ENCODE peak calls at places on chromosomes 16 and 17, in nine cellular contexts. R, Z, E, Q, I, B, A, S and L are unnamed samples. For H3K79me2, the result is how much of the 10 kb centered on the place peaks cover.

GRCh38 chr17:81859906-81860755 is at the start of gene P4HB:
- DNase-seq in R (no peak), Z (no peak), E (peak), Q (peak), I (no peak), B (peak), A (no peak), S (no peak), L (no peak)

GRCh38 chr17:65523853-65524664 is 37.4 kb downstream of the AXIN2 start:
- DNase-seq in R (no peak), Z (no peak), E (no peak), Q (no peak), I (no peak), B (no peak), A (no peak), S (peak), L (no peak)

GRCh38 chr16:78437352-78437968 is 338.0 kb downstream of the WWOX start:
- DNase-seq in R (peak), Z (no peak), E (peak), Q (peak), I (peak), B (peak), A (no peak), S (peak), L (peak)

GRCh38 chr16:24800586-24800985 is 45.2 kb upstream of the SLC5A11 start:
- DNase-seq in R (peak), Z (peak), E (no peak), Q (no peak), I (no peak), B (no peak), A (no peak), S (peak), L (peak)

GRCh38 chr17:47620503-47621245 is 29.0 kb upstream of the KPNB1 start:
- DNase-seq in R (no peak), Z (no peak), E (no peak), Q (no peak), I (no peak), B (no peak), A (no peak), S (peak), L (peak)

GRCh38 chr16:14043278-14043677 is 27.8 kb upstream of the MRTFB start:
- DNase-seq in R (no peak), Z (no peak), E (no peak), Q (no peak), I (no peak), B (no peak), A (no peak), S (no peak), L (no peak)

GRCh38 chr17:38451840-38452529 is 23.7 kb downstream of the ARHGAP23 start:
- DNase-seq in R (peak), Z (peak), E (peak), Q (no peak), I (peak), B (no peak), A (peak), S (no peak), L (no peak)

GRCh38 chr16:20740901-20741491 is 622 bp downstream of the THUMPD1 start:
- DNase-seq in R (peak), Z (peak), E (peak), Q (peak), I (peak), B (peak), A (peak), S (peak), L (peak)

GRCh38 chr17:34566873-34567272 is 12.5 kb upstream of the TMEM132E start:
- DNase-seq in R (no peak), Z (no peak), E (no peak), Q (no peak), I (no peak), B (no peak), A (no peak), S (no peak), L (no peak)

GRCh38 chr17:50931003-50931878 is 65.1 kb upstream of the TOB1 start:
- DNase-seq in R (peak), Z (peak), E (peak), Q (peak), I (peak), B (peak), A (peak), S (peak), L (peak)

GRCh38 chr17:37344519-37344918 is 31.3 kb upstream of the C17orf78 start:
- DNase-seq in R (no peak), Z (no peak), E (no peak), Q (no peak), I (no peak), B (no peak), A (no peak), S (no peak), L (no peak)

GRCh38 chr16:2517954-2518605 is 2.1 kb upstream of the AMDHD2 start:
- DNase-seq in R (no peak), Z (no peak), E (peak), Q (no peak), I (no peak), B (no peak), A (no peak), S (no peak), L (no peak)

GRCh38 chr17:29149431-29150064 is 30.6 kb downstream of the MYO18A start:
- DNase-seq in R (no peak), Z (no peak), E (peak), Q (no peak), I (no peak), B (peak), A (peak), S (no peak), L (no peak)

GRCh38 chr16:62041401-62041800 is 5.2 kb upstream of the CDH8 start:
- DNase-seq in R (peak), Z (peak), E (no peak), Q (peak), I (peak), B (peak), A (peak), S (peak), L (peak)

GRCh38 chr17:40310882-40311391 is 2.0 kb downstream of the RARA start:
- DNase-seq in R (no peak), Z (no peak), E (no peak), Q (peak), I (peak), B (no peak), A (no peak), S (no peak), L (no peak)

GRCh38 chr17:45123930-45124796 is 8.2 kb downstream of the PLCD3 start:
- DNase-seq in R (peak), Z (peak), E (peak), Q (peak), I (no peak), B (peak), A (peak), S (peak), L (peak)

GRCh38 chr16:75566889-75567255 is 693 bp downstream of the GABARAPL2 start:
- DNase-seq in R (peak), Z (no peak), E (peak), Q (peak), I (peak), B (no peak), A (no peak), S (no peak), L (no peak)

GRCh38 chr17:50893183-50893993 is 27.2 kb upstream of the TOB1 start:
- DNase-seq in R (no peak), Z (peak), E (no peak), Q (no peak), I (peak), B (no peak), A (no peak), S (peak), L (peak)

GRCh38 chr16:1309888-1310831 is 724 bp downstream of the UBE2I start:
- DNase-seq in R (no peak), Z (peak), E (peak), Q (peak), I (no peak), B (peak), A (no peak), S (no peak), L (no peak)

GRCh38 chr16:10558746-10559641 is 21.4 kb downstream of the EMP2 start:
- DNase-seq in R (no peak), Z (peak), E (peak), Q (no peak), I (no peak), B (no peak), A (no peak), S (no peak), L (peak)

GRCh38 chr16:81852347-81852746 is 73.3 kb downstream of the PLCG2 start:
- DNase-seq in R (no peak), Z (no peak), E (no peak), Q (no peak), I (no peak), B (no peak), A (no peak), S (no peak), L (peak)

GRCh38 chr16:21116148-21116693 is 34.4 kb downstream of the DNAH3 start:
- DNase-seq in R (peak), Z (no peak), E (no peak), Q (no peak), I (no peak), B (peak), A (peak), S (peak), L (no peak)

GRCh38 chr16:30605148-30605547 is 5.0 kb downstream of the ZNF689 start:
- DNase-seq in R (no peak), Z (no peak), E (no peak), Q (no peak), I (no peak), B (no peak), A (no peak), S (no peak), L (no peak)

GRCh38 chr16:19167710-19168172 is 299 bp upstream of the SYT17 start:
- DNase-seq in R (peak), Z (peak), E (peak), Q (peak), I (peak), B (peak), A (peak), S (peak), L (peak)

GRCh38 chr17:63345598-63345997 is 100.5 kb downstream of the CYB561 start:
- DNase-seq in R (no peak), Z (peak), E (peak), Q (no peak), I (no peak), B (no peak), A (no peak), S (no peak), L (no peak)

GRCh38 chr17:73782641-73783381 is 138.6 kb upstream of the SDK2 start:
- DNase-seq in R (peak), Z (no peak), E (no peak), Q (no peak), I (peak), B (peak), A (peak), S (no peak), L (peak)

GRCh38 chr16:57997528-57998265 is 2.8 kb downstream of the ZNF319 start:
- DNase-seq in R (no peak), Z (no peak), E (peak), Q (no peak), I (no peak), B (no peak), A (no peak), S (no peak), L (no peak)

GRCh38 chr17:50181155-50181554 is 15.3 kb downstream of the SGCA start:
- DNase-seq in R (no peak), Z (no peak), E (peak), Q (no peak), I (no peak), B (no peak), A (no peak), S (peak), L (no peak)

GRCh38 chr16:13441675-13442074 is 478.3 kb upstream of the ERCC4 start:
- DNase-seq in R (no peak), Z (no peak), E (no peak), Q (no peak), I (no peak), B (no peak), A (no peak), S (no peak), L (no peak)

GRCh38 chr16:57446530-57447141 is 549 bp downstream of the CIAPIN1 start:
- DNase-seq in R (peak), Z (peak), E (peak), Q (peak), I (no peak), B (peak), A (no peak), S (no peak), L (peak)

GRCh38 chr17:5045496-5045895 is 10.3 kb upstream of the SLC52A1 start:
- DNase-seq in R (no peak), Z (no peak), E (no peak), Q (no peak), I (no peak), B (no peak), A (no peak), S (no peak), L (no peak)

GRCh38 chr17:9928601-9929341 is 23.7 kb upstream of the RCVRN start:
- DNase-seq in R (peak), Z (peak), E (no peak), Q (peak), I (peak), B (peak), A (peak), S (peak), L (peak)

GRCh38 chr17:73742915-73743314 is 98.7 kb upstream of the SDK2 start:
- DNase-seq in R (peak), Z (no peak), E (peak), Q (no peak), I (no peak), B (no peak), A (no peak), S (no peak), L (no peak)

GRCh38 chr16:56354746-56355145 is 70.6 kb downstream of the AMFR start:
- DNase-seq in R (no peak), Z (no peak), E (peak), Q (peak), I (no peak), B (no peak), A (no peak), S (no peak), L (no peak)

GRCh38 chr16:31886227-31886626 is 12.6 kb downstream of the ZNF267 start:
- DNase-seq in R (no peak), Z (no peak), E (no peak), Q (no peak), I (no peak), B (no peak), A (no peak), S (no peak), L (no peak)
- H3K79me2 ChIP-seq in R (half or more), Z (half or more), E (half or more), Q (half or more), I (half or more), B (half or more), A (under half), S (half or more), L (half or more)

GRCh38 chr17:28071891-28072606 is 29.6 kb downstream of the NLK start:
- DNase-seq in R (no peak), Z (peak), E (no peak), Q (no peak), I (no peak), B (peak), A (no peak), S (no peak), L (no peak)
- H3K79me2 ChIP-seq in R (half or more), Z (half or more), E (half or more), Q (half or more), I (half or more), B (under half), A (under half), S (under half), L (half or more)

GRCh38 chr17:77358801-77359716 is 218.3 kb downstream of the SEC14L1 start:
- DNase-seq in R (no peak), Z (no peak), E (peak), Q (no peak), I (no peak), B (no peak), A (no peak), S (no peak), L (no peak)

GRCh38 chr17:77354420-77354720 is 213.6 kb downstream of the SEC14L1 start:
- DNase-seq in R (no peak), Z (no peak), E (no peak), Q (no peak), I (no peak), B (no peak), A (no peak), S (no peak), L (no peak)

GRCh38 chr17:77356109-77356689 is 215.4 kb downstream of the SEC14L1 start:
- DNase-seq in R (no peak), Z (no peak), E (peak), Q (no peak), I (no peak), B (no peak), A (no peak), S (no peak), L (peak)

GRCh38 chr17:77354721-77355455 is 214.1 kb downstream of the SEC14L1 start:
- DNase-seq in R (no peak), Z (peak), E (peak), Q (peak), I (no peak), B (no peak), A (peak), S (peak), L (peak)

GRCh38 chr17:77356690-77357201 is 216.0 kb downstream of the SEC14L1 start:
- DNase-seq in R (no peak), Z (no peak), E (peak), Q (no peak), I (no peak), B (no peak), A (no peak), S (no peak), L (no peak)
- H3K79me2 ChIP-seq in R (under half), Z (under half), E (half or more), Q (under half), I (under half), B (under half), A (under half), S (half or more), L (half or more)

GRCh38 chr17:78832541-78832810 is 8.1 kb downstream of the USP36 start:
- DNase-seq in R (no peak), Z (no peak), E (peak), Q (no peak), I (no peak), B (no peak), A (no peak), S (no peak), L (no peak)
- H3K79me2 ChIP-seq in R (half or more), Z (half or more), E (half or more), Q (half or more), I (under half), B (under half), A (under half), S (under half), L (half or more)

GRCh38 chr16:89175280-89176146 is 4.0 kb downstream of the CDH15 start:
- DNase-seq in R (no peak), Z (no peak), E (peak), Q (no peak), I (no peak), B (no peak), A (no peak), S (no peak), L (no peak)
- H3K79me2 ChIP-seq in R (under half), Z (under half), E (under half), Q (under half), I (under half), B (under half), A (under half), S (under half), L (under half)

GRCh38 chr17:19955099-19955498 is 22.5 kb downstream of the AKAP10 start:
- DNase-seq in R (no peak), Z (no peak), E (no peak), Q (no peak), I (no peak), B (no peak), A (no peak), S (no peak), L (no peak)
- H3K79me2 ChIP-seq in R (half or more), Z (half or more), E (half or more), Q (half or more), I (half or more), B (half or more), A (under half), S (under half), L (half or more)

GRCh38 chr17:60622961-60623360 is 23.0 kb downstream of the PPM1D start:
- DNase-seq in R (no peak), Z (no peak), E (peak), Q (no peak), I (no peak), B (no peak), A (no peak), S (no peak), L (no peak)
- H3K79me2 ChIP-seq in R (half or more), Z (half or more), E (half or more), Q (half or more), I (half or more), B (half or more), A (under half), S (half or more), L (under half)

GRCh38 chr17:1650731-1651558 is 1.3 kb upstream of the RILP start:
- DNase-seq in R (no peak), Z (no peak), E (peak), Q (no peak), I (no peak), B (no peak), A (peak), S (no peak), L (no peak)
- H3K79me2 ChIP-seq in R (under half), Z (under half), E (under half), Q (under half), I (under half), B (under half), A (under half), S (under half), L (under half)

DNA sequence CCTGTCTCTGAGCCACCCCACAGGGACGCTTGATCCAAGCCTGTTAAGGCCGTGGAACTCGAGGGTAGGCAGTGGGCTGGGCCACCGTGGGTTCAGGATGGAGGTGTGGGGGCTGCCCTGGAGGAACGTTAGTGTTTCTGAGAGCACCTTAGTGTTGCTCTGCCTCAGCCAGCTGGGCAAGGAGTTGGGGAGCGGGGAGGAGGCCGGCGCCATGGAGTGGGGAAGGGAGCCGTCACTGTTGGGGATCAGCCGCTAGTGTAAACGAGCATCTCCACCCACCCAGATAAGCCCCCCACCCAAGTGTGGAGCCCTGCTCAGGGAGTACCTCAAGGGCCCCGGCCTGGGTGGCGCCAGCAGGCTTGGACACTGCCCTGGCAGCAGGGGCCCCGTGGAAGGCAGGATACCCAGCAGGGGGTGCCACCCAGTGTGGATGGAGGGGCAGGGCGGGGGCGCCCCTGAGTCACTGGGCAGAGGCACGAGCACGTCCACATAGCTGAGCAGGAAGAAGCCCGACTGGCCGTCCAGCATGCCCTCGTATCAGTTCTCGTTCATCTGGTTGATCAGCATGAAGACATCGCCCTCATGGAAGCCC is 98.6 kb downstream of the KPNA2 start:
- DNase-seq in R (no peak), Z (no peak), E (no peak), Q (no peak), I (no peak), B (no peak), A (no peak), S (no peak), L (no peak)
- H3K79me2 ChIP-seq in R (under half), Z (under half), E (under half), Q (under half), I (under half), B (under half), A (under half), S (under half), L (under half)